ENCODE peak calls at places on chromosomes 13 and 19, in six cellular contexts. One of them, this sample, is unnamed.

GRCh38 chr13:47175172-47175806 is 278.4 kb upstream of the HTR2A start:
- DNase-seq in K562: no peak
- DNase-seq in HepG2: no peak
- DNase-seq in HCT116: no peak
- DNase-seq in GM12878: no peak
- DNase-seq in H1: no peak
- DNase-seq in this sample: no peak

GRCh38 chr19:56637976-56638555 is 4.9 kb upstream of the SMIM17 start:
- DNase-seq in HepG2: peak; percentile 54
- DNase-seq in H1: peak; percentile 85
- DNase-seq in GM12878: no peak
- DNase-seq in K562: peak; percentile 51
- DNase-seq in HCT116: no peak
- DNase-seq in this sample: peak; percentile 89

GRCh38 chr19:7199613-7200533 is 94.3 kb downstream of the INSR start:
- DNase-seq in H1: no peak
- DNase-seq in HepG2: peak; percentile 91
- DNase-seq in K562: no peak
- DNase-seq in GM12878: no peak
- DNase-seq in HCT116: peak; percentile 50
- DNase-seq in this sample: no peak

GRCh38 chr13:93226623-93227279 is at the start of gene GPC6:
- DNase-seq in HepG2: peak; percentile 79
- DNase-seq in K562: peak; percentile 64
- DNase-seq in GM12878: no peak
- DNase-seq in H1: no peak
- DNase-seq in HCT116: no peak
- DNase-seq in this sample: peak; percentile 58

GRCh38 chr13:34034411-34034810 is 216.5 kb downstream of the RFC3 start:
- DNase-seq in HCT116: no peak
- DNase-seq in H1: no peak
- DNase-seq in HepG2: no peak
- DNase-seq in GM12878: no peak
- DNase-seq in K562: no peak
- DNase-seq in this sample: no peak

GRCh38 chr13:26025196-26025595 is 26.6 kb downstream of the SHISA2 start:
- DNase-seq in K562: no peak
- DNase-seq in HCT116: no peak
- DNase-seq in HepG2: no peak
- DNase-seq in H1: peak; percentile 46
- DNase-seq in GM12878: no peak
- DNase-seq in this sample: peak; percentile 45

GRCh38 chr13:52371736-52372247 is 34.2 kb downstream of the THSD1 start:
- DNase-seq in HepG2: peak; percentile 66
- DNase-seq in H1: no peak
- DNase-seq in HCT116: peak; percentile 37
- DNase-seq in K562: no peak
- DNase-seq in GM12878: no peak
- DNase-seq in this sample: no peak

GRCh38 chr13:30156270-30156669 is 151.1 kb downstream of the KATNAL1 start:
- DNase-seq in GM12878: no peak
- DNase-seq in K562: no peak
- DNase-seq in HCT116: no peak
- DNase-seq in H1: no peak
- DNase-seq in HepG2: no peak
- DNase-seq in this sample: no peak

GRCh38 chr13:80939581-80939980 is 598.7 kb upstream of the SPRY2 start:
- DNase-seq in HepG2: no peak
- DNase-seq in HCT116: no peak
- DNase-seq in H1: no peak
- DNase-seq in K562: no peak
- DNase-seq in GM12878: no peak
- DNase-seq in this sample: peak; percentile 10

GRCh38 chr13:67299072-67299635 is 69.0 kb upstream of the PCDH9 start:
- DNase-seq in GM12878: no peak
- DNase-seq in K562: no peak
- DNase-seq in HCT116: no peak
- DNase-seq in HepG2: no peak
- DNase-seq in H1: no peak
- DNase-seq in this sample: no peak

GRCh38 chr13:97224544-97225324 is 2.6 kb downstream of the MBNL2 start:
- DNase-seq in GM12878: no peak
- DNase-seq in K562: no peak
- DNase-seq in H1: no peak
- DNase-seq in HepG2: peak; percentile 66
- DNase-seq in HCT116: no peak
- DNase-seq in this sample: no peak

GRCh38 chr13:87005511-87005910 is 665.7 kb upstream of the SLITRK5 start:
- DNase-seq in H1: no peak
- DNase-seq in GM12878: no peak
- DNase-seq in K562: no peak
- DNase-seq in HCT116: no peak
- DNase-seq in HepG2: no peak
- DNase-seq in this sample: no peak

GRCh38 chr19:45135176-45135575 is 25.6 kb downstream of the NKPD1 start:
- DNase-seq in H1: no peak
- DNase-seq in K562: no peak
- DNase-seq in GM12878: no peak
- DNase-seq in HCT116: no peak
- DNase-seq in HepG2: no peak
- DNase-seq in this sample: no peak

GRCh38 chr19:54209058-54209747 is 8.5 kb downstream of the RPS9 start:
- DNase-seq in H1: peak; percentile 75
- DNase-seq in K562: peak; percentile 28
- DNase-seq in GM12878: no peak
- DNase-seq in HCT116: no peak
- DNase-seq in HepG2: no peak
- DNase-seq in this sample: peak; percentile 36

GRCh38 chr19:35555301-35556005 is 8.0 kb downstream of the ATP4A start:
- DNase-seq in HepG2: peak; percentile 56
- DNase-seq in HCT116: peak; percentile 40
- DNase-seq in H1: peak; percentile 73
- DNase-seq in GM12878: no peak
- DNase-seq in K562: peak; percentile 69
- DNase-seq in this sample: peak; percentile 76

GRCh38 chr13:48532473-48533206 is at the start of gene RCBTB2:
- DNase-seq in HepG2: peak; percentile 93
- DNase-seq in H1: peak; percentile 98
- DNase-seq in K562: peak; percentile 90
- DNase-seq in GM12878: peak; percentile 95
- DNase-seq in HCT116: peak; percentile 91
- DNase-seq in this sample: peak; percentile 99

GRCh38 chr13:104641309-104641708 is 1575.1 kb upstream of the SLC10A2 start:
- DNase-seq in K562: no peak
- DNase-seq in H1: no peak
- DNase-seq in GM12878: no peak
- DNase-seq in HepG2: no peak
- DNase-seq in HCT116: no peak
- DNase-seq in this sample: no peak

GRCh38 chr19:11457115-11457514 is 21.7 kb downstream of the PRKCSH start:
- DNase-seq in GM12878: no peak
- DNase-seq in HepG2: no peak
- DNase-seq in H1: no peak
- DNase-seq in HCT116: no peak
- DNase-seq in K562: peak; percentile 42
- DNase-seq in this sample: no peak

GRCh38 chr19:16381756-16382401 is 57.3 kb downstream of the KLF2 start:
- DNase-seq in H1: no peak
- DNase-seq in K562: no peak
- DNase-seq in HCT116: no peak
- DNase-seq in HepG2: no peak
- DNase-seq in GM12878: no peak
- DNase-seq in this sample: no peak

GRCh38 chr19:46847528-46847927 is 3.1 kb downstream of the AP2S1 start:
- DNase-seq in HCT116: no peak
- DNase-seq in HepG2: no peak
- DNase-seq in GM12878: no peak
- DNase-seq in H1: no peak
- DNase-seq in K562: no peak
- DNase-seq in this sample: no peak

GRCh38 chr13:42991892-42992584 is at the start of gene EPSTI1:
- DNase-seq in GM12878: no peak
- DNase-seq in HCT116: no peak
- DNase-seq in K562: peak; percentile 31
- DNase-seq in H1: peak; percentile 76
- DNase-seq in HepG2: no peak
- DNase-seq in this sample: peak; percentile 63

GRCh38 chr19:40599331-40600085 is 1.7 kb upstream of the LTBP4 start:
- DNase-seq in H1: no peak
- DNase-seq in K562: peak; percentile 42
- DNase-seq in HCT116: no peak
- DNase-seq in HepG2: no peak
- DNase-seq in GM12878: no peak
- DNase-seq in this sample: no peak

GRCh38 chr19:40598121-40598917 is 2.9 kb upstream of the LTBP4 start:
- DNase-seq in HCT116: peak; percentile 86
- DNase-seq in HepG2: peak; percentile 63
- DNase-seq in K562: peak; percentile 83
- DNase-seq in GM12878: no peak
- DNase-seq in H1: peak; percentile 97
- DNase-seq in this sample: peak; percentile 93

GRCh38 chr19:40601061-40601973 is at the start of gene LTBP4:
- DNase-seq in HepG2: no peak
- DNase-seq in HCT116: no peak
- DNase-seq in GM12878: no peak
- DNase-seq in H1: no peak
- DNase-seq in K562: peak; percentile 76
- DNase-seq in this sample: no peak

GRCh38 chr19:40598918-40599307 is 2.3 kb upstream of the LTBP4 start:
- DNase-seq in H1: no peak
- DNase-seq in GM12878: no peak
- DNase-seq in HCT116: no peak
- DNase-seq in K562: no peak
- DNase-seq in HepG2: no peak
- DNase-seq in this sample: no peak

GRCh38 chr19:40600086-40600917 is 867 bp upstream of the LTBP4 start:
- DNase-seq in K562: no peak
- DNase-seq in GM12878: no peak
- DNase-seq in H1: no peak
- DNase-seq in HCT116: no peak
- DNase-seq in HepG2: no peak
- DNase-seq in this sample: no peak
- TF ChIP-seq ATF3 in K562: no peak
- TF ChIP-seq ATF3 in GM12878: no peak
- TF ChIP-seq ATF3 in H1: no peak
- TF ChIP-seq ATF3 in HCT116: no peak
- TF ChIP-seq ATF3 in HepG2: no peak
- TF ChIP-seq ATF3 in this sample: no peak

DNA sequence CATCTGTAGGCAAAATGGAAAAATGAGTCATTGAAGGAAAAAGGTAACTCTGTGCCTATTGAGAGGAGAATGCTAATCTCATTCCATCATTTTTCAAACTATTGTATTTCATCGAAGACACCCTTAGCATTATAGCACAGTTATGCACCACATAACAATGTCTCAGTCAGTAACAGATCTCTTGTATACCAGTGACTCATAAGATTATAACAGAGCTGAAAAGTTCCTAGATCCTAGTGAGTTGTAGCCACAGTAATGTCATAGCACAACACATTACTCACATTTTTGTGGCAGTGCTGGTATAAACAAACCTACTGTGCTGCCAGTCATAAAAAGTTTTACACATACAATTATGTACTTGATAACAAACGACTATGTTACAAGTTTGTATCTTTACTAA is 1077.6 kb downstream of the DIAPH3 start:
- DNase-seq in H1: no peak
- DNase-seq in K562: no peak
- DNase-seq in HepG2: no peak
- DNase-seq in HCT116: no peak
- DNase-seq in GM12878: no peak
- DNase-seq in this sample: no peak
- TF ChIP-seq ATF3 in H1: no peak
- TF ChIP-seq ATF3 in K562: no peak
- TF ChIP-seq ATF3 in HepG2: no peak
- TF ChIP-seq ATF3 in HCT116: no peak
- TF ChIP-seq ATF3 in GM12878: no peak
- TF ChIP-seq ATF3 in this sample: no peak

GRCh38 chr13:23496255-23496654 is 62.8 kb upstream of the SACS start:
- DNase-seq in H1: no peak
- DNase-seq in HepG2: no peak
- DNase-seq in GM12878: no peak
- DNase-seq in HCT116: no peak
- DNase-seq in K562: no peak
- DNase-seq in this sample: no peak

GRCh38 chr13:23505007-23505406 is 65.2 kb upstream of the TNFRSF19 start:
- DNase-seq in H1: no peak
- DNase-seq in GM12878: no peak
- DNase-seq in K562: no peak
- DNase-seq in HCT116: no peak
- DNase-seq in HepG2: no peak
- DNase-seq in this sample: no peak

GRCh38 chr13:23497186-23497585 is 63.7 kb upstream of the SACS start:
- DNase-seq in HCT116: no peak
- DNase-seq in K562: no peak
- DNase-seq in H1: no peak
- DNase-seq in HepG2: no peak
- DNase-seq in GM12878: no peak
- DNase-seq in this sample: no peak

GRCh38 chr13:23504188-23504587 is 66.0 kb upstream of the TNFRSF19 start:
- DNase-seq in K562: no peak
- DNase-seq in GM12878: no peak
- DNase-seq in HepG2: no peak
- DNase-seq in HCT116: no peak
- DNase-seq in H1: no peak
- DNase-seq in this sample: no peak

DNA sequence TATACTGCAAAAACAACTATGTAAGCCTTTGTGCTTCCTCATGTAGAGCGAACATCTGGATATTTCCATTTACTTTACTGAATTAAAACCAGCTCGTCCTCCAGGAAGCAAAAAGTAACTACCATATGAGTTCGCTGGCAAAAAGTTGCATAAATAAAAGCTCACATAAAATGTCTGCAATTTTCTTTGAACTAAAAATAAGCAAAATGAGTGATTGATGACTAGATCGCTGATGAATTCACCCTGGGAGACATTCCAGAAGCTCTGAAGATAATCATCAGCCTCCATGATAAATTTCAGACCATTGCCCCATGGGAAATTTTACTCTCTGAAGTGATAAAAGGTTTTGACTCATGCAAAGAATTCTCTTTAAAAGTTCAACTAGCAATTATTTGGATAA is 67.4 kb upstream of the SACS start:
- DNase-seq in HepG2: no peak
- DNase-seq in H1: no peak
- DNase-seq in GM12878: no peak
- DNase-seq in HCT116: no peak
- DNase-seq in K562: no peak
- DNase-seq in this sample: no peak
- TF ChIP-seq ATF3 in HepG2: no peak
- TF ChIP-seq ATF3 in H1: no peak
- TF ChIP-seq ATF3 in GM12878: no peak
- TF ChIP-seq ATF3 in HCT116: no peak
- TF ChIP-seq ATF3 in K562: no peak
- TF ChIP-seq ATF3 in this sample: no peak

DNA sequence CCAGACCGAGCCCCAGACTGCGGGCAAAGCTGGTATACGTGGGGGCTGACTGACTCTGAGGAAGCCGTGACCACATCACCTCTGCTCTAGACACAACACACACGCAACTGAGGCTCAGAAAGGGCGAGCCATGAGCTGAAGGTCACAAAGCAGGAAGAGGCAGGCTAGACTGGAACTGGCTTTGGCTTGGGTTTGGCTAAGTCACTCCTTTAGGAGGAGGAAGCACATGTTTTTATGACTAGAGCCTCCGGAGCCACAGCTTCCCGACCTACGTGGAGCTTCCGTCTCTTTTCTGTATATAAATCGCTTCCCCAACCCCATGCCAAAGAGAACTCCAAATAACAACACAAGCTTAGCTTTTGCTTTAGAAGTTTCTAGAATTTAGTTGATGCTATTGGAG is 48.0 kb downstream of the RFX2 start:
- DNase-seq in HCT116: no peak
- DNase-seq in H1: no peak
- DNase-seq in GM12878: no peak
- DNase-seq in K562: no peak
- DNase-seq in HepG2: no peak
- DNase-seq in this sample: no peak
- TF ChIP-seq ATF3 in HCT116: no peak
- TF ChIP-seq ATF3 in H1: no peak
- TF ChIP-seq ATF3 in GM12878: no peak
- TF ChIP-seq ATF3 in K562: no peak
- TF ChIP-seq ATF3 in HepG2: no peak
- TF ChIP-seq ATF3 in this sample: no peak